ENCODE peak calls at places on chromosomes 16 and 17, in eight cellular contexts. One of them, this sample, is unnamed.
A peak's percentile ranks its signal among the peaks of the same experiment; 100 is the strongest.

GRCh38 chr16:13421726-13422125 is 498.2 kb upstream of the ERCC4 start:
- DNase-seq in sigmoid colon: no peak
- DNase-seq in heart left ventricle: no peak
- DNase-seq in left lung: no peak
- DNase-seq in thoracic aorta: no peak
- DNase-seq in PC-3: no peak
- DNase-seq in upper lobe of right lung: no peak
- DNase-seq in psoas muscle: no peak
- DNase-seq in this sample: no peak

GRCh38 chr16:77335652-77336234 is 99.1 kb downstream of the ADAMTS18 start:
- DNase-seq in left lung: no peak
- DNase-seq in sigmoid colon: no peak
- DNase-seq in heart left ventricle: no peak
- DNase-seq in thoracic aorta: no peak
- DNase-seq in psoas muscle: no peak
- DNase-seq in PC-3: peak; percentile 13
- DNase-seq in upper lobe of right lung: no peak
- DNase-seq in this sample: no peak

GRCh38 chr17:830950-831349 is 48.8 kb downstream of the MRM3 start:
- DNase-seq in upper lobe of right lung: no peak
- DNase-seq in left lung: no peak
- DNase-seq in thoracic aorta: no peak
- DNase-seq in psoas muscle: no peak
- DNase-seq in PC-3: no peak
- DNase-seq in heart left ventricle: no peak
- DNase-seq in sigmoid colon: no peak
- DNase-seq in this sample: no peak

GRCh38 chr16:8853611-8854010 is 15.2 kb downstream of the CARHSP1 start:
- DNase-seq in thoracic aorta: no peak
- DNase-seq in left lung: peak; percentile 13
- DNase-seq in upper lobe of right lung: peak; percentile 23
- DNase-seq in psoas muscle: no peak
- DNase-seq in PC-3: no peak
- DNase-seq in heart left ventricle: no peak
- DNase-seq in sigmoid colon: no peak
- DNase-seq in this sample: peak; percentile 12

GRCh38 chr16:84630446-84631152 is 12.7 kb upstream of the COTL1 start:
- DNase-seq in psoas muscle: no peak
- DNase-seq in heart left ventricle: no peak
- DNase-seq in sigmoid colon: no peak
- DNase-seq in upper lobe of right lung: no peak
- DNase-seq in left lung: no peak
- DNase-seq in PC-3: no peak
- DNase-seq in thoracic aorta: no peak
- DNase-seq in this sample: no peak

GRCh38 chr16:974001-974601 is 3.3 kb upstream of the LMF1 start:
- DNase-seq in psoas muscle: no peak
- DNase-seq in thoracic aorta: no peak
- DNase-seq in heart left ventricle: no peak
- DNase-seq in sigmoid colon: no peak
- DNase-seq in left lung: peak; percentile 80
- DNase-seq in upper lobe of right lung: no peak
- DNase-seq in PC-3: no peak
- DNase-seq in this sample: no peak

GRCh38 chr17:51846561-51846960 is 312.0 kb downstream of the CA10 start:
- DNase-seq in upper lobe of right lung: no peak
- DNase-seq in left lung: no peak
- DNase-seq in sigmoid colon: no peak
- DNase-seq in heart left ventricle: no peak
- DNase-seq in psoas muscle: no peak
- DNase-seq in thoracic aorta: no peak
- DNase-seq in PC-3: no peak
- DNase-seq in this sample: no peak

GRCh38 chr17:12928736-12929135 is 89.1 kb downstream of the ELAC2 start:
- DNase-seq in left lung: no peak
- DNase-seq in PC-3: peak; percentile 44
- DNase-seq in sigmoid colon: no peak
- DNase-seq in psoas muscle: no peak
- DNase-seq in upper lobe of right lung: no peak
- DNase-seq in heart left ventricle: no peak
- DNase-seq in thoracic aorta: no peak
- DNase-seq in this sample: no peak

DNA sequence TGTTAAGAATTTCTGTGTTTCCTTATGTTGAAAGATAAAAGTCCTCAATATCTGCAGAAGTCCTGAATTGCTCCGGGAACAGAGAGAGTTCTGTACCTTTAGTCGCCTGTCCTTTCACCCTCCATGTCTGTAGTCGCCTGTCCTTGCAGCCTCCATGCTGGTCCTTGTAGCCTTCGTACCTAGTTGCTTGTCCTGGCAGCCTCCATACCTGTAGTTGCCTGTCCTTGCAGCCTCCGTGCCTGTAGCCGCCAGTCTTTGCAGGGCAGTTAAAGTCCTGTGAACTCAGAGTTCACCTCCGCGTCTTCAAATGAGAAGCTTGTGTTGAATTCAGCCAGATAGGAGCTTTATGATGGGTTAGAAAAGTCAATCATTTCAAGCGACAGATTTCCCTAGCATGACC is 19.5 kb upstream of the ITGAX start:
- DNase-seq in upper lobe of right lung: no peak
- DNase-seq in PC-3: no peak
- DNase-seq in sigmoid colon: peak; percentile 28
- DNase-seq in psoas muscle: no peak
- DNase-seq in heart left ventricle: no peak
- DNase-seq in left lung: no peak
- DNase-seq in thoracic aorta: no peak
- DNase-seq in this sample: no peak
- H3K27me3 ChIP-seq in upper lobe of right lung: peaks cover 18% of the 10 kb centered on the region
- H3K27me3 ChIP-seq in PC-3: peaks cover 37% of the 10 kb centered on the region
- H3K27me3 ChIP-seq in sigmoid colon: peaks cover 25% of the 10 kb centered on the region
- H3K27me3 ChIP-seq in psoas muscle: peaks cover 1% of the 10 kb centered on the region
- H3K27me3 ChIP-seq in heart left ventricle: peaks cover 48% of the 10 kb centered on the region
- H3K27me3 ChIP-seq in left lung: peaks cover under 1% of the 10 kb centered on the region
- H3K27me3 ChIP-seq in thoracic aorta: no peaks in the 10 kb centered on the region
- H3K27me3 ChIP-seq in this sample: peaks cover 5% of the 10 kb centered on the region

GRCh38 chr16:87607871-87608270 is 5.6 kb downstream of the JPH3 start:
- DNase-seq in thoracic aorta: no peak
- DNase-seq in PC-3: no peak
- DNase-seq in upper lobe of right lung: no peak
- DNase-seq in psoas muscle: no peak
- DNase-seq in left lung: no peak
- DNase-seq in sigmoid colon: no peak
- DNase-seq in heart left ventricle: no peak
- DNase-seq in this sample: no peak

GRCh38 chr16:87604572-87605135 is 2.3 kb downstream of the JPH3 start:
- DNase-seq in upper lobe of right lung: no peak
- DNase-seq in heart left ventricle: no peak
- DNase-seq in PC-3: no peak
- DNase-seq in psoas muscle: no peak
- DNase-seq in thoracic aorta: no peak
- DNase-seq in left lung: peak; percentile 68
- DNase-seq in sigmoid colon: no peak
- DNase-seq in this sample: no peak

GRCh38 chr16:87610026-87610425 is 7.7 kb downstream of the JPH3 start:
- DNase-seq in thoracic aorta: no peak
- DNase-seq in PC-3: no peak
- DNase-seq in upper lobe of right lung: no peak
- DNase-seq in left lung: no peak
- DNase-seq in heart left ventricle: no peak
- DNase-seq in sigmoid colon: no peak
- DNase-seq in psoas muscle: no peak
- DNase-seq in this sample: no peak

GRCh38 chr16:87608400-87608985 is 6.2 kb downstream of the JPH3 start:
- DNase-seq in psoas muscle: peak; percentile 58
- DNase-seq in PC-3: peak; percentile 63
- DNase-seq in upper lobe of right lung: peak; percentile 77
- DNase-seq in thoracic aorta: no peak
- DNase-seq in heart left ventricle: peak; percentile 59
- DNase-seq in sigmoid colon: no peak
- DNase-seq in left lung: no peak
- DNase-seq in this sample: peak; percentile 40

DNA sequence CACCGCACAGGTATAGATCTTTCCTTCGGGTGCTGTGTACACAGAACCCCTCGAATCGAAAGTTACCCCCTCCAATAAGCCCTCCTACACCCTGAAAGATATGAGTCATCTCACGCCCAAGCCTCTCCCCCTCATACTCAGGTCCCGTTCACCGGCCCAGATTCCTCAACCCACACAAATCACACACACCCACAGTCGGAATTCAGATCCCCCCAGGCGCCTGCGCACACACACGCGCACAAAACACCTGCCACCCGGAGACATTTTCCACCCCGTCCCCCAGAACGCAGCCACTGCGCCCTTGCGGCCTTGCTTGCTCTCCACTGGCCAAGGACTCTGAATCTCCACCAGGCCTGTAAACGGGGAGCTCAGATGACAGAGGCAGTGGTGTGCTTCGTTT is 4.9 kb downstream of the JPH3 start:
- DNase-seq in psoas muscle: no peak
- DNase-seq in upper lobe of right lung: peak; percentile 56
- DNase-seq in sigmoid colon: no peak
- DNase-seq in PC-3: no peak
- DNase-seq in left lung: no peak
- DNase-seq in heart left ventricle: no peak
- DNase-seq in thoracic aorta: no peak
- DNase-seq in this sample: no peak
- H3K27me3 ChIP-seq in psoas muscle: peaks cover 28% of the 10 kb centered on the region
- H3K27me3 ChIP-seq in upper lobe of right lung: peaks cover 37% of the 10 kb centered on the region
- H3K27me3 ChIP-seq in sigmoid colon: peaks cover 30% of the 10 kb centered on the region
- H3K27me3 ChIP-seq in PC-3: peaks cover 46% of the 10 kb centered on the region
- H3K27me3 ChIP-seq in left lung: peaks cover 24% of the 10 kb centered on the region
- H3K27me3 ChIP-seq in heart left ventricle: peaks cover 52% of the 10 kb centered on the region
- H3K27me3 ChIP-seq in thoracic aorta: no peaks in the 10 kb centered on the region
- H3K27me3 ChIP-seq in this sample: peaks cover 23% of the 10 kb centered on the region

GRCh38 chr16:86354641-86355040 is 155.7 kb upstream of the FOXF1 start:
- DNase-seq in heart left ventricle: no peak
- DNase-seq in PC-3: no peak
- DNase-seq in thoracic aorta: no peak
- DNase-seq in left lung: no peak
- DNase-seq in sigmoid colon: no peak
- DNase-seq in psoas muscle: no peak
- DNase-seq in upper lobe of right lung: no peak
- DNase-seq in this sample: no peak
- H3K27me3 ChIP-seq in heart left ventricle: peaks cover 83% of the 10 kb centered on the region
- H3K27me3 ChIP-seq in PC-3: peaks cover 92% of the 10 kb centered on the region
- H3K27me3 ChIP-seq in thoracic aorta: peaks cover 4% of the 10 kb centered on the region
- H3K27me3 ChIP-seq in left lung: no peaks in the 10 kb centered on the region
- H3K27me3 ChIP-seq in sigmoid colon: no peaks in the 10 kb centered on the region
- H3K27me3 ChIP-seq in psoas muscle: peaks cover 8% of the 10 kb centered on the region
- H3K27me3 ChIP-seq in upper lobe of right lung: peaks cover 6% of the 10 kb centered on the region
- H3K27me3 ChIP-seq in this sample: no peaks in the 10 kb centered on the region

GRCh38 chr16:86578499-86579267 is at the start of gene FOXL1:
- DNase-seq in PC-3: no peak
- DNase-seq in sigmoid colon: no peak
- DNase-seq in heart left ventricle: no peak
- DNase-seq in left lung: no peak
- DNase-seq in upper lobe of right lung: no peak
- DNase-seq in psoas muscle: no peak
- DNase-seq in thoracic aorta: no peak
- DNase-seq in this sample: no peak

GRCh38 chr16:86581458-86581857 is 3.1 kb downstream of the FOXL1 start:
- DNase-seq in psoas muscle: no peak
- DNase-seq in upper lobe of right lung: no peak
- DNase-seq in thoracic aorta: no peak
- DNase-seq in left lung: no peak
- DNase-seq in PC-3: no peak
- DNase-seq in sigmoid colon: no peak
- DNase-seq in heart left ventricle: no peak
- DNase-seq in this sample: no peak

GRCh38 chr16:86580798-86581185 is 2.4 kb downstream of the FOXL1 start:
- DNase-seq in thoracic aorta: no peak
- DNase-seq in psoas muscle: no peak
- DNase-seq in sigmoid colon: no peak
- DNase-seq in heart left ventricle: no peak
- DNase-seq in PC-3: no peak
- DNase-seq in upper lobe of right lung: no peak
- DNase-seq in left lung: no peak
- DNase-seq in this sample: no peak

GRCh38 chr16:86579268-86580062 is 1.1 kb downstream of the FOXL1 start:
- DNase-seq in PC-3: no peak
- DNase-seq in upper lobe of right lung: no peak
- DNase-seq in left lung: no peak
- DNase-seq in thoracic aorta: no peak
- DNase-seq in sigmoid colon: no peak
- DNase-seq in psoas muscle: no peak
- DNase-seq in heart left ventricle: no peak
- DNase-seq in this sample: no peak

DNA sequence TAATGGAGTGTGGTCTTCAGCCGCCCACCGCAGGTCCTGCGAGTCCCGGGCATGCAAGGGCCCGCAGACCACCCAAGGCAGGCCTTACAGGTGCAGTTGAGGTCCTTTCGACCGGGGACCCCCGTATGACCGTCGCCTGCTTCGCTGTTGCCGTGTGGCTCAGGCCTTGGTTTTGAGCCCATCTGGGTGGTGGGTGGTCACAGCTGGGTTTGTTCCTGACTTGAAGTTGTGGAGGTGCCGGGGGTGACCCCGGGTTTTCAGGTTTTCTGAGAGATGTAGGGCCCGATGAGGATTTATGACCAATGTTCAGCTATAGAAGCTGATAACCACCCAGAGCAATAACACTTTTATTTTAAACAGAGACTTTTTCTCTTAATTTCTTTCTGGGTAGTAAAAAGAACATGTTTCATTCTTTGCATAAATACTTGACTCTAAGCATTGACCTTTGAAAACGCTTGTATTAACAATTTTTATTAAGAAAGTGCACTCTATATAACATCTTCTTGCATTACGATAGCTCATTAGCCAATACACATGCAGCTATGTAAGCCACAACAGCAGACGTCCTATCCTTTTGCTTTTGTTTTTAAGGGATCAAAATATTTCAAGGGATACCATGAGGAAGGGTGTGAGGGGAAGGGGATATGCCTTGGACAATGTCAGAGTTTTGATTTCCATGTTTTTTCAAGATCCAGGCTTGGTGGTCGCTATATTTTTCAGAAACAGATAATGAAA is 1.9 kb downstream of the FOXL1 start:
- DNase-seq in upper lobe of right lung: no peak
- DNase-seq in PC-3: no peak
- DNase-seq in heart left ventricle: no peak
- DNase-seq in left lung: no peak
- DNase-seq in sigmoid colon: no peak
- DNase-seq in psoas muscle: no peak
- DNase-seq in thoracic aorta: no peak
- DNase-seq in this sample: no peak
- H3K27me3 ChIP-seq in upper lobe of right lung: peaks cover 61% of the 10 kb centered on the region
- H3K27me3 ChIP-seq in PC-3: no peaks in the 10 kb centered on the region
- H3K27me3 ChIP-seq in heart left ventricle: peaks cover 47% of the 10 kb centered on the region
- H3K27me3 ChIP-seq in left lung: peaks cover 51% of the 10 kb centered on the region
- H3K27me3 ChIP-seq in sigmoid colon: peaks cover 51% of the 10 kb centered on the region
- H3K27me3 ChIP-seq in psoas muscle: peaks cover 28% of the 10 kb centered on the region
- H3K27me3 ChIP-seq in thoracic aorta: no peaks in the 10 kb centered on the region
- H3K27me3 ChIP-seq in this sample: peaks cover 40% of the 10 kb centered on the region

GRCh38 chr17:74733365-74734122 is 3.5 kb upstream of the RAB37 start:
- DNase-seq in heart left ventricle: no peak
- DNase-seq in PC-3: no peak
- DNase-seq in psoas muscle: no peak
- DNase-seq in upper lobe of right lung: no peak
- DNase-seq in thoracic aorta: no peak
- DNase-seq in left lung: no peak
- DNase-seq in sigmoid colon: no peak
- DNase-seq in this sample: no peak
- H3K27me3 ChIP-seq in heart left ventricle: peaks cover 32% of the 10 kb centered on the region
- H3K27me3 ChIP-seq in PC-3: peaks cover 49% of the 10 kb centered on the region
- H3K27me3 ChIP-seq in psoas muscle: peaks cover 27% of the 10 kb centered on the region
- H3K27me3 ChIP-seq in upper lobe of right lung: peaks cover 9% of the 10 kb centered on the region
- H3K27me3 ChIP-seq in thoracic aorta: no peaks in the 10 kb centered on the region
- H3K27me3 ChIP-seq in left lung: peaks cover 19% of the 10 kb centered on the region
- H3K27me3 ChIP-seq in sigmoid colon: peaks cover 34% of the 10 kb centered on the region
- H3K27me3 ChIP-seq in this sample: peaks cover 15% of the 10 kb centered on the region

This sample was measured in colonic mucosa.